ENCODE peak calls at places on chromosomes 16 and 17, in four cellular contexts. Q, I, N and J are unnamed samples.
A peak's percentile ranks its signal among the peaks of the same experiment; 100 is the strongest.

GRCh38 chr16:57541754-57542435 is 548 bp upstream of the ADGRG5 start:
- DNase-seq in Q (no peak), I (no peak), N (no peak), J (no peak)

GRCh38 chr16:67847064-67847861 is at the start of gene CENPT:
- DNase-seq in Q (peak; percentile 57), I (peak; percentile 90), N (peak; percentile 32), J (no peak)

GRCh38 chr16:84833142-84833495 is 13.3 kb downstream of the CRISPLD2 start:
- DNase-seq in Q (peak; percentile 64), I (no peak), N (no peak), J (no peak)

GRCh38 chr17:28807925-28808641 is 34.5 kb downstream of the FAM222B start:
- DNase-seq in Q (peak; percentile 86), I (no peak), N (no peak), J (no peak)

GRCh38 chr16:89193021-89193575 is 7.2 kb downstream of the SLC22A31 start:
- DNase-seq in Q (peak; percentile 88), I (peak; percentile 93), N (no peak), J (no peak)

GRCh38 chr16:3045758-3046505 is 429 bp upstream of the MMP25 start:
- DNase-seq in Q (no peak), I (peak; percentile 75), N (peak; percentile 58), J (no peak)

GRCh38 chr16:67326472-67327309 is at the start of the genes KCTD19 and LRRC36:
- DNase-seq in Q (no peak), I (peak; percentile 91), N (peak; percentile 99), J (peak; percentile 62)

GRCh38 chr16:57693539-57693938 is 1.1 kb upstream of the DRC7 start:
- DNase-seq in Q (no peak), I (no peak), N (no peak), J (no peak)

GRCh38 chr17:596763-597644 is 117.6 kb downstream of the VPS53 start:
- DNase-seq in Q (peak; percentile 59), I (no peak), N (no peak), J (no peak)

GRCh38 chr17:57328109-57328882 is 72.0 kb downstream of the MSI2 start:
- DNase-seq in Q (no peak), I (no peak), N (no peak), J (no peak)